ENCODE peak calls at places on chromosomes 6 and 20, in seven cellular contexts. H is neural progenitor cell, J is GM23248, L is MM.1S, W is GM23338, M is HCT116, C is PC-3. F is an unnamed sample.

GRCh38 chr6:22631101-22631500 is 61.7 kb downstream of the HDGFL1 start:
- DNase-seq in H (peak; percentile 18), J (no peak), L (no peak), W (no peak), M (no peak), C (no peak), F (no peak)

GRCh38 chr6:169955796-169956493 is 204.5 kb downstream of the ERMARD start:
- DNase-seq in H (no peak), J (no peak), L (no peak), W (no peak), M (no peak), C (no peak), F (no peak)

GRCh38 chr6:156269751-156270369 is 507.3 kb upstream of the ARID1B start:
- DNase-seq in H (no peak), J (no peak), L (no peak), W (no peak), M (no peak), C (no peak), F (no peak)

GRCh38 chr20:36974660-36975059 is 23.2 kb upstream of the SAMHD1 start:
- DNase-seq in H (no peak), J (no peak), L (no peak), W (no peak), M (no peak), C (no peak), F (no peak)

GRCh38 chr20:6765469-6766058 is 1.9 kb upstream of the BMP2 start:
- DNase-seq in H (peak; percentile 46), J (peak; percentile 63), L (peak; percentile 54), W (peak; percentile 59), M (peak; percentile 19), C (peak; percentile 72), F (peak; percentile 49)

GRCh38 chr6:142570221-142570671 is 268.4 kb downstream of the ADGRG6 start:
- DNase-seq in H (no peak), J (peak; percentile 60), L (no peak), W (no peak), M (no peak), C (peak; percentile 9), F (peak; percentile 36)

GRCh38 chr6:159077123-159077522 is 32.3 kb upstream of the TAGAP start:
- DNase-seq in H (no peak), J (no peak), L (no peak), W (no peak), M (no peak), C (no peak), F (no peak)

GRCh38 chr6:136592930-136593673 is 42.9 kb upstream of the MAP7 start:
- DNase-seq in H (no peak), J (peak; percentile 83), L (no peak), W (no peak), M (no peak), C (no peak), F (no peak)

GRCh38 chr6:118500130-118501015 is 47.7 kb upstream of the PLN start:
- DNase-seq in H (no peak), J (no peak), L (no peak), W (no peak), M (no peak), C (no peak), F (peak; percentile 5)

GRCh38 chr6:141610741-141611140 is 522.0 kb upstream of the GJE1 start:
- DNase-seq in H (peak; percentile 13), J (peak; percentile 52), L (no peak), W (peak; percentile 52), M (peak; percentile 10), C (peak; percentile 45), F (no peak)

GRCh38 chr6:122692175-122692598 is 82.0 kb downstream of the PKIB start:
- DNase-seq in H (no peak), J (peak; percentile 46), L (no peak), W (peak; percentile 25), M (no peak), C (peak; percentile 44), F (no peak)

GRCh38 chr20:40686893-40687292 is 2.1 kb downstream of the MAFB start:
- DNase-seq in H (peak; percentile 43), J (peak; percentile 34), L (no peak), W (no peak), M (no peak), C (no peak), F (no peak)

GRCh38 chr6:170225852-170226417 is 64.9 kb downstream of the DLL1 start:
- DNase-seq in H (no peak), J (no peak), L (no peak), W (no peak), M (no peak), C (no peak), F (no peak)

GRCh38 chr6:46961248-46961647 is 39.5 kb upstream of the ADGRF5 start:
- DNase-seq in H (no peak), J (no peak), L (no peak), W (no peak), M (no peak), C (no peak), F (no peak)

GRCh38 chr6:138719011-138719635 is 54.4 kb upstream of the CCDC28A start:
- DNase-seq in H (no peak), J (no peak), L (no peak), W (no peak), M (no peak), C (no peak), F (no peak)

GRCh38 chr6:106609699-106610098 is 19.6 kb downstream of the RTN4IP1 start:
- DNase-seq in H (peak; percentile 32), J (peak; percentile 32), L (no peak), W (peak; percentile 67), M (peak; percentile 21), C (peak; percentile 44), F (peak; percentile 50)

GRCh38 chr6:24480705-24481104 is 8.7 kb downstream of the GPLD1 start:
- DNase-seq in H (no peak), J (no peak), L (no peak), W (no peak), M (no peak), C (no peak), F (no peak)

GRCh38 chr6:154509421-154510143 is 903 bp downstream of the CNKSR3 start:
- DNase-seq in H (peak; percentile 52), J (peak; percentile 64), L (no peak), W (peak; percentile 52), M (no peak), C (peak; percentile 21), F (peak; percentile 56)

GRCh38 chr20:4227085-4227821 is 211.9 kb upstream of the RNF24 start:
- DNase-seq in H (peak; percentile 45), J (peak; percentile 87), L (peak; percentile 16), W (peak; percentile 80), M (no peak), C (peak; percentile 69), F (no peak)

DNA sequence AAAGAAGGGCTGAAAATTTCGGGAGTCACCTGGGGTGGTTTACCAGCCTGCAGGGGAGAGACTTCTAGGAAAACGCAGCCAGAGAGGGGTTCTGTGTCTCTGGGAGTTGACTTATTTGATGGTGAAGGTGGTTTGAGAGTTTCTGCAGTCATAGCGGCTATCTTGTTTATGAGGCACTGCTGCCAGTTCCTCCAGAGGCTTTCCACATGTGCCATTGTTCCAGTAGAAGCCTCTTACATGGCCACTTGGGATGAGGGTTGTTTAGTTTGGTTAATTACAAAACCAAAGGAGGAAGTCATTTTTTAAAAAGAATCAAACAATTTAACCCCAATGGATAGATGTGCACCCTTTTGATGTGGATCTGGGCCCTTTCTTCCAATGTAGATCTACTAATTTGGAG is 97.8 kb downstream of the TCP11 start:
- DNase-seq in H (no peak), J (no peak), L (no peak), W (no peak), M (no peak), C (no peak), F (no peak)
- H3K4me1 ChIP-seq in H (peaks cover 52% of the 10 kb centered on the region), J (peaks cover 35% of the 10 kb centered on the region), L (peaks cover 13% of the 10 kb centered on the region), W (peaks cover 75% of the 10 kb centered on the region), M (no peaks in the 10 kb centered on the region), C (peaks cover 16% of the 10 kb centered on the region), F (peaks cover 42% of the 10 kb centered on the region)

DNA sequence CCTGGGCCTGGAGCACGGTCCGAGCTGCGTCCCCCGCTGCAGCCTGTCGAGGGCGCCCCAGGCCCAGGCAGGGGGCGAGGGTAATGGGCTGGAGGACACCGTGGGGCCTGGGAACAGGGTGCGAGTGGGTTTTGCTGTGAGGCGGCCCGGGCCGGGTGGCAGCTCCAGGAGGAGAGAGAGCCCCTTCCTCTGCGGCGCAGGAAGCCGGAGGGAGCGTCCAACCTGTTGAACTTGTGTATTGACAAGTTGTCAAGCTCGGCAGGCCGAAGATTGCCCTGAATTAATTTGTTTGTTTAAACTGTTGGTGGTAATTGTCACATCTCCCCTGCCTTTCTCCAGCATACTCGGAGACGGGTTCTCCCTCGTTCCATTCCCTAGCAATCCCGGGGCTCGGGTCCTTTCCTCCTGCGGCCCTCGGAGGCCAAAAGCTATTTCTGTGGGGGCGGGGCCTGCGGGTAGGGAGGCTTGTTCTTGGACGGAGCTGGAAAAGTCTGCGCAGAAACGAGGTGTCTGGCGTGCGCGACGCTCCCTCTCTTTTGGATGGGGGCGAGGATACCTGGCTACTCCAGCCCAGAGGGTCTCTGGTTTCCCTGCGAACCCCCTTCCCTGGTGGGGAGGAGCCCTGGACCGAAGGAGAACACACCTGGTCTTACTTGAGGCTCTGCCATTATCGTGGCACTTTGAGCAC is 9.9 kb downstream of the NR2E1 start:
- DNase-seq in H (peak; percentile 74), J (no peak), L (no peak), W (peak; percentile 77), M (no peak), C (no peak), F (no peak)
- TF ChIP-seq EZH2 in H (no peak), J (no peak), L (no peak), W (peak; percentile 64), M (no peak), C (no peak), F (no peak)

GRCh38 chr6:90368601-90369000 is 72.0 kb upstream of the BACH2 start:
- DNase-seq in H (no peak), J (peak; percentile 50), L (no peak), W (no peak), M (no peak), C (peak; percentile 44), F (no peak)

GRCh38 chr6:90369651-90370050 is 73.0 kb upstream of the BACH2 start:
- DNase-seq in H (no peak), J (no peak), L (no peak), W (no peak), M (no peak), C (no peak), F (no peak)

GRCh38 chr6:90370493-90370959 is 73.9 kb upstream of the BACH2 start:
- DNase-seq in H (no peak), J (peak; percentile 20), L (no peak), W (no peak), M (no peak), C (peak; percentile 39), F (peak; percentile 16)

GRCh38 chr6:90368001-90368400 is 71.4 kb upstream of the BACH2 start:
- DNase-seq in H (no peak), J (no peak), L (no peak), W (no peak), M (no peak), C (no peak), F (no peak)

DNA sequence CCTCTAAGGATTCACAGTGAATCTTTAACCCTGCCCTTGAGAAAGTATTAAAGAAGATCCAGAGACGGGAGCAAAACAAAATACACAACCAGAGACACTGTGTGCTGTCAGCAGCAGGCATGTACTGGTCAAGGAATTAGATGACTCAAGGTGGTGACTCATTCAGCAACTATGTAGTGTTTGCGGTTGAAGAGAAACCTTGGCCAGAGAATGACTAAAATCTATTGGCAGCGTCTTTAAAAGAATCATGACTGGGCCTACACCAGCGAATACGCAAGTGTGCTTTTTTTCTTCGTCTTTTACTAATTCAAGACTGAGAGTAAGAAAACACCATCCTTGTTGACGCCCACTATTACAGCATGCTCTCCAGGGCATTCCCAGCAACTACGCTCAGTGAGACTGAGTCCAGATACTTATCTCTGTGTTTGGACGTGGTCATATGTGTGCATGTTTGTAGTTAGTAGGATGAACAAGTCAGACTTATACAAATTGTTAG is 72.4 kb upstream of the BACH2 start:
- DNase-seq in H (peak; percentile 34), J (peak; percentile 98), L (peak; percentile 97), W (peak; percentile 88), M (peak; percentile 99), C (peak; percentile 98), F (peak; percentile 93)
- TF ChIP-seq EZH2phosphoT487 in H (no peak), J (peak; percentile 77), L (no peak), W (no peak), M (no peak), C (no peak), F (no peak)

GRCh38 chr6:158026054-158026900 is 44.6 kb downstream of the SYNJ2 start:
- DNase-seq in H (no peak), J (peak; percentile 99), L (no peak), W (peak; percentile 50), M (no peak), C (peak; percentile 74), F (peak; percentile 92)
- H3K4me1 ChIP-seq in H (no peaks in the 10 kb centered on the region), J (peaks cover 28% of the 10 kb centered on the region), L (no peaks in the 10 kb centered on the region), W (no peaks in the 10 kb centered on the region), M (peaks cover 57% of the 10 kb centered on the region), C (peaks cover 29% of the 10 kb centered on the region), F (peaks cover 17% of the 10 kb centered on the region)